ENCODE peak calls at places on chromosome 19, in four cellular contexts. One of them, this sample, is unnamed.

GRCh38 chr19:18144361-18144760 is 8.6 kb upstream of the PIK3R2 start:
- DNase-seq in NCI-H748 treated with DMSO at 0.1 percent for 48 hours: no peak
- DNase-seq in C1 segment of cervical spinal cord: no peak
- DNase-seq in stimulated activated CD8-positive, alpha-beta memory T cell treated with anti-CD3 and anti-CD28 coated beads, Interleukin-4, amount 100 ng/mL, for 24 hours: no peak
- DNase-seq in this sample: no peak

GRCh38 chr19:17454579-17454978 is 6.1 kb upstream of the TMEM221 start:
- DNase-seq in stimulated activated CD8-positive, alpha-beta memory T cell treated with anti-CD3 and anti-CD28 coated beads, Interleukin-4, amount 100 ng/mL, for 24 hours: no peak
- DNase-seq in C1 segment of cervical spinal cord: no peak
- DNase-seq in NCI-H748 treated with DMSO at 0.1 percent for 48 hours: no peak
- DNase-seq in this sample: no peak

GRCh38 chr19:52464798-52465470 is 11.6 kb downstream of the ZNF578 start:
- DNase-seq in NCI-H748 treated with DMSO at 0.1 percent for 48 hours: peak
- DNase-seq in stimulated activated CD8-positive, alpha-beta memory T cell treated with anti-CD3 and anti-CD28 coated beads, Interleukin-4, amount 100 ng/mL, for 24 hours: no peak
- DNase-seq in C1 segment of cervical spinal cord: no peak
- DNase-seq in this sample: peak

GRCh38 chr19:5109560-5109959 is 140.6 kb downstream of the KDM4B start:
- DNase-seq in stimulated activated CD8-positive, alpha-beta memory T cell treated with anti-CD3 and anti-CD28 coated beads, Interleukin-4, amount 100 ng/mL, for 24 hours: no peak
- DNase-seq in NCI-H748 treated with DMSO at 0.1 percent for 48 hours: no peak
- DNase-seq in C1 segment of cervical spinal cord: no peak
- DNase-seq in this sample: no peak

GRCh38 chr19:49071860-49072547 is 495 bp downstream of the KCNA7 start:
- DNase-seq in C1 segment of cervical spinal cord: no peak
- DNase-seq in stimulated activated CD8-positive, alpha-beta memory T cell treated with anti-CD3 and anti-CD28 coated beads, Interleukin-4, amount 100 ng/mL, for 24 hours: no peak
- DNase-seq in NCI-H748 treated with DMSO at 0.1 percent for 48 hours: no peak
- DNase-seq in this sample: no peak

GRCh38 chr19:51365211-51366049 is 758 bp downstream of the ETFB start:
- DNase-seq in C1 segment of cervical spinal cord: peak
- DNase-seq in stimulated activated CD8-positive, alpha-beta memory T cell treated with anti-CD3 and anti-CD28 coated beads, Interleukin-4, amount 100 ng/mL, for 24 hours: no peak
- DNase-seq in NCI-H748 treated with DMSO at 0.1 percent for 48 hours: no peak
- DNase-seq in this sample: peak

GRCh38 chr19:17097593-17098126 is 22.1 kb downstream of the MYO9B start:
- DNase-seq in C1 segment of cervical spinal cord: no peak
- DNase-seq in NCI-H748 treated with DMSO at 0.1 percent for 48 hours: no peak
- DNase-seq in stimulated activated CD8-positive, alpha-beta memory T cell treated with anti-CD3 and anti-CD28 coated beads, Interleukin-4, amount 100 ng/mL, for 24 hours: no peak
- DNase-seq in this sample: peak

GRCh38 chr19:5809053-5809452 is 4.2 kb downstream of the NRTN start:
- DNase-seq in NCI-H748 treated with DMSO at 0.1 percent for 48 hours: no peak
- DNase-seq in stimulated activated CD8-positive, alpha-beta memory T cell treated with anti-CD3 and anti-CD28 coated beads, Interleukin-4, amount 100 ng/mL, for 24 hours: no peak
- DNase-seq in C1 segment of cervical spinal cord: no peak
- DNase-seq in this sample: peak

GRCh38 chr19:34171539-34171876 is 796 bp upstream of the LSM14A start:
- DNase-seq in stimulated activated CD8-positive, alpha-beta memory T cell treated with anti-CD3 and anti-CD28 coated beads, Interleukin-4, amount 100 ng/mL, for 24 hours: peak
- DNase-seq in C1 segment of cervical spinal cord: no peak
- DNase-seq in NCI-H748 treated with DMSO at 0.1 percent for 48 hours: no peak
- DNase-seq in this sample: peak

GRCh38 chr19:11347546-11347945 is 1.2 kb downstream of the CCDC159 start:
- DNase-seq in C1 segment of cervical spinal cord: no peak
- DNase-seq in stimulated activated CD8-positive, alpha-beta memory T cell treated with anti-CD3 and anti-CD28 coated beads, Interleukin-4, amount 100 ng/mL, for 24 hours: no peak
- DNase-seq in NCI-H748 treated with DMSO at 0.1 percent for 48 hours: no peak
- DNase-seq in this sample: no peak

This sample was measured in trophoblast cell.